ENCODE peak calls at places on chromosomes 6 and 20, in four cellular contexts. One of them, this sample, is unnamed.

GRCh38 chr20:22288957-22289356 is 295.4 kb downstream of the FOXA2 start:
- DNase-seq in K562: no peak
- DNase-seq in HCT116: no peak
- DNase-seq in HepG2: no peak
- DNase-seq in this sample: no peak

GRCh38 chr6:127190552-127190951 is 72.1 kb downstream of the RSPO3 start:
- DNase-seq in HepG2: no peak
- DNase-seq in HCT116: peak; percentile 34
- DNase-seq in K562: peak; percentile 7
- DNase-seq in this sample: no peak

GRCh38 chr6:35178932-35179832 is 34.6 kb upstream of the SCUBE3 start:
- DNase-seq in K562: no peak
- DNase-seq in HCT116: no peak
- DNase-seq in HepG2: no peak
- DNase-seq in this sample: no peak

GRCh38 chr6:140486468-140487361 is 1112.3 kb upstream of the CITED2 start:
- DNase-seq in HepG2: no peak
- DNase-seq in K562: no peak
- DNase-seq in HCT116: no peak
- DNase-seq in this sample: no peak

GRCh38 chr6:99709062-99709461 is 102.4 kb downstream of the PRDM13 start:
- DNase-seq in HepG2: no peak
- DNase-seq in HCT116: no peak
- DNase-seq in K562: no peak
- DNase-seq in this sample: no peak

GRCh38 chr6:45626087-45626891 is 248.6 kb upstream of the SUPT3H start:
- DNase-seq in K562: no peak
- DNase-seq in HCT116: no peak
- DNase-seq in HepG2: no peak
- DNase-seq in this sample: no peak

GRCh38 chr6:11323666-11324452 is 91.4 kb upstream of the NEDD9 start:
- DNase-seq in K562: no peak
- DNase-seq in HepG2: peak; percentile 86
- DNase-seq in HCT116: no peak
- DNase-seq in this sample: no peak

GRCh38 chr6:105276374-105276773 is 96.6 kb upstream of the POPDC3 start:
- DNase-seq in HepG2: no peak
- DNase-seq in K562: no peak
- DNase-seq in HCT116: no peak
- DNase-seq in this sample: no peak

GRCh38 chr20:52937701-52938100 is 34.5 kb upstream of the TSHZ2 start:
- DNase-seq in HepG2: peak; percentile 58
- DNase-seq in K562: no peak
- DNase-seq in HCT116: no peak
- DNase-seq in this sample: no peak

GRCh38 chr6:1381397-1382330 is 7.7 kb upstream of the FOXF2 start:
- DNase-seq in HCT116: no peak
- DNase-seq in K562: peak; percentile 82
- DNase-seq in HepG2: no peak
- DNase-seq in this sample: no peak
- TF ChIP-seq TCF7L2 in HCT116: no peak
- TF ChIP-seq TCF7L2 in K562: no peak
- TF ChIP-seq TCF7L2 in HepG2: no peak
- TF ChIP-seq TCF7L2 in this sample: no peak

DNA sequence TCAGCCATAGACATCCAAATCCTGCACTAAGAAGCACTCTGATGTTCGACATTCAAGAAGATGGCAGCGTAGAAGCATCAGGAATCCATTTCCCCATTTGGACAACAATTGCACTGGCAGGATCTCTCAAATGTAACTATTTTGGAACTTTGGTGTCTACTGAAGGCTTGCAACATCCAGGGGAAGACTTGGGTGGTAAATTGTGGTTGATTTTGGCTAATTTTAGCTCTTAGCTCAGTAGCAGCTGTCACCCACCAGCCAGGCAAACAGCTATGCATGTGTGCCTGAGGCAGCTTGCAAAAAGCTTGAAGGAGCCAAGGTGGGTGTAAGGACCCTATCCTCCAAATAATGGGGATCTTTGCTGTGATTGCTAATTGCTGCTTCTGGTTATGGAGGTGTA is 35.1 kb upstream of the PPP1R3G start:
- DNase-seq in K562: no peak
- DNase-seq in HepG2: no peak
- DNase-seq in HCT116: no peak
- DNase-seq in this sample: no peak
- H3K27ac ChIP-seq in K562: no peak overlapping the region
- H3K27ac ChIP-seq in HepG2: no peak overlapping the region
- H3K27ac ChIP-seq in HCT116: no peak overlapping the region
- H3K27ac ChIP-seq in this sample: no peak overlapping the region

DNA sequence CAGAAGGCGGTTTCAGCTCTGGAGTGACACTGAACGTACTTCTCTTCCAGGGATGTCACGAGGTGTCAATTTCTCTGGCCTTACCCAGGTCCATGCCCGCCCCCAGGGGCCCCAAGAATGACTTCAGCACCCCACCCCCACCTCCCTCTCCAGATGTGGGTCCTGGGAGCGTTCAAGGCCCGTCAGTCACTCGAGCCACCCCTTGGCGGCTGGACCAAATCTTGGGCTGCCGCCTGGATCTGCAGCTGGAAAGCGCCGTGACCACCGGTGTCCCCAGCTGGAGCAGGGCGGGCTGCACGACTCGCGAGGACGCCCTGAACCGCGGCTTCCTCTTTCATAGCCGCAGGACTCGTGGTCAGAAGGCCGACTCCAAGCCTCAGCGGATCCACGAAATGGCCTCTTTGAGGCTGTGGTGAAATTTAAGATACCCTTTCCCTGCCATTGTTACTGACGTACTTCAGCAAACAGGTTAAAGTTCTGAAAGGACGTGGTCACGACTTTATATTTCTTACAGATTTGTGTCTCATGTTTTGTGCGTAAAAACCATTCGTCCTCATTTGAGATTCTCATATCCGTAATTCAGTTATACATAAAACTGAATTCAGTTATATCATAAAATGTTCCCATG is 29.3 kb downstream of the TRIM38 start:
- DNase-seq in HCT116: no peak
- DNase-seq in K562: peak; percentile 74
- DNase-seq in HepG2: peak; percentile 64
- DNase-seq in this sample: peak; percentile 25
- TF ChIP-seq POLR2AphosphoS5 in HCT116: no peak
- TF ChIP-seq POLR2AphosphoS5 in K562: peak; percentile 43
- TF ChIP-seq POLR2AphosphoS5 in HepG2: no peak
- TF ChIP-seq POLR2AphosphoS5 in this sample: no peak

DNA sequence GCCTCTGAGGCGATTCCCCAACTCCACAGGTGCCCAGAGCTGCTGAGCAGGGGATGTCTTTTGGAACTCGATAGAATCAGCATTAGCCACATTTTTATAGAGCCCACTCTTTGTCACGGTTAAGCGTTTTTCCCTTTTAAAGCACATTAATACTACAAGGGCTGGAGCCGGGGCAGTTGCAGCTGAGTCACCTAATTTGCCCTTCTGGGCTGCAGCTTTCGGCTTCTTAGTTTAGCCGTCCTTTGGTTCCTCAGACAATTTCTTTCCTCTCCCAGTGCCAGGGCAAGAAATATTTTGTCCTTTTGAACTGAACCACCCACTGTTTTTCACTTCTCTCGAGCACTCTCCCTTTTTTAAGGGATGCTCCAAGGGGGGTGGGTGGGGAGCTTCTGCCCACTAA is 23.2 kb upstream of the NFATC2 start:
- DNase-seq in HepG2: no peak
- DNase-seq in HCT116: no peak
- DNase-seq in K562: no peak
- DNase-seq in this sample: no peak
- TF ChIP-seq TCF7L2 in HepG2: no peak
- TF ChIP-seq TCF7L2 in HCT116: no peak
- TF ChIP-seq TCF7L2 in K562: no peak
- TF ChIP-seq TCF7L2 in this sample: no peak

GRCh38 chr20:16444056-16444777 is 129.0 kb downstream of the KIF16B start:
- DNase-seq in HepG2: no peak
- DNase-seq in K562: no peak
- DNase-seq in HCT116: no peak
- DNase-seq in this sample: no peak
- H3K27ac ChIP-seq in HepG2: no peak overlapping the region
- H3K27ac ChIP-seq in K562: no peak overlapping the region
- H3K27ac ChIP-seq in HCT116: no peak overlapping the region
- H3K27ac ChIP-seq in this sample: no peak overlapping the region

DNA sequence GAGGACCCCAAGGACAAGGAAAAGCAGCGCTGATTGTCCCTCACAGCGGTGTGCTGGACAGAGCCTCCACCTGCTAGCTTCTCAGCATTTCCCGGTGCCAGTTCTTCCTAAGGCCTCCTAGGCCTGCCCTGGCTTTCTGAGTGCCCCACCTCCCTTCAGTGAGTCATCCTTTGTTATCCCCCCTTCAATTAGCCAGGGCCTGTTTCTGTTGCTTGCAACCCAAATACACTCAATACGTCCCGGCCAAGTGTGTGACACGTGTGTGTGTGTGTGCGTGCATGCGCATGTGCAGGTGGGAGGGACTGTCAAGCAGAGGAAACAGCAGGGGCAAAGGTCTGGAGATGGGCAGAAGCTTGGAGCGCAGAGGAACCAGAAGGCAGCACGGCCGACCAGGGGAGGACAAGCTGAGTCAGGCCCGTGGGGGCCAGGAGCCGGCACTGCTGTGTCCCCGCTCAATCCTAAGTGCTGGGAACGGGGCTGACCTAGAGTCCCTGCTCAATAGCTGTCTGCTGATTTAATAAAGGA is 159.8 kb downstream of the PREX1 start:
- DNase-seq in HepG2: peak; percentile 46
- DNase-seq in K562: no peak
- DNase-seq in HCT116: no peak
- DNase-seq in this sample: no peak
- TF ChIP-seq POLR2AphosphoS5 in HepG2: no peak
- TF ChIP-seq POLR2AphosphoS5 in K562: no peak
- TF ChIP-seq POLR2AphosphoS5 in HCT116: no peak
- TF ChIP-seq POLR2AphosphoS5 in this sample: no peak

DNA sequence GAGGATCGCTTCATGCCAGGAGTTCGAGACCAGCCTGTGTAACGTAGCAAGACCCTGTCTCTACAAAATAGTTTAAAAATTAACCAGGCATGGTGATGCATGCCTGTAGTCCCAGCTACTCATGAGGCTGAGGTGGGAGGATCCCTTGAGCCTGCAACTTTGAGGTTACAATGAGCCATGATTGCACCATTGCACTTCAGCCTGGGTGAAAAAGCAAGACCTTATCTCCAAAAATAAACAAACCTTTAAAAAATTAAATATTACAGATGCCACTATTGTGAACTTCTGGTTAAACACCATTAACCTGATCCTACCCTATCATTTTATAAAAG is 116.8 kb downstream of the ARHGAP18 start:
- DNase-seq in K562: no peak
- DNase-seq in HepG2: peak; percentile 72
- DNase-seq in HCT116: no peak
- DNase-seq in this sample: no peak
- TF ChIP-seq TCF7L2 in K562: no peak
- TF ChIP-seq TCF7L2 in HepG2: no peak
- TF ChIP-seq TCF7L2 in HCT116: no peak
- TF ChIP-seq TCF7L2 in this sample: no peak

GRCh38 chr6:24982231-24982630 is 46.5 kb upstream of the RIPOR2 start:
- DNase-seq in K562: no peak
- DNase-seq in HCT116: no peak
- DNase-seq in HepG2: no peak
- DNase-seq in this sample: no peak

GRCh38 chr6:24980507-24981384 is 45.0 kb upstream of the RIPOR2 start:
- DNase-seq in HepG2: no peak
- DNase-seq in K562: no peak
- DNase-seq in HCT116: no peak
- DNase-seq in this sample: no peak

GRCh38 chr6:24985313-24985712 is 49.6 kb upstream of the RIPOR2 start:
- DNase-seq in HepG2: no peak
- DNase-seq in HCT116: no peak
- DNase-seq in K562: no peak
- DNase-seq in this sample: no peak

DNA sequence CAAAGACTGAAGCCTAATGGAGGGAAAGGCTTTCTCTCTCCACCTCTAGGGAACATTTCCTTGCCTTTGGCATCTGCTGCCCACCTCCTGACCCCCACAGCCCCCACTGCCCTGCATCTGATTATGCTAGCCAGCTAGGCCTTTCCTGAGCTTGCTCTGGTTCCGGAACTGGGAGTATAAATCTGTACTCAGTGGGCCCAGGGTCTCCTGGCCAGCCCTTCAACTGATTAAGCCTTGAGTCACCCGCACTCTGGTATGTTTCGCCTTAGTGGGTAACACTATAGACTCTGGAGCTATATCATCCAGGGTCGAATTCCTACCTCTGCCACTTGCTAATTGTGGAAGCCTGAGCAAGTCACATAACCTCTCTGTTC is 45.6 kb upstream of the RIPOR2 start:
- DNase-seq in HepG2: no peak
- DNase-seq in K562: no peak
- DNase-seq in HCT116: no peak
- DNase-seq in this sample: no peak
- H3K27ac ChIP-seq in HepG2: no peak overlapping the region
- H3K27ac ChIP-seq in K562: no peak overlapping the region
- H3K27ac ChIP-seq in HCT116: no peak overlapping the region
- H3K27ac ChIP-seq in this sample: no peak overlapping the region

GRCh38 chr6:109799664-109800063 is 108.6 kb downstream of the FIG4 start:
- DNase-seq in HCT116: no peak
- DNase-seq in K562: peak; percentile 11
- DNase-seq in HepG2: no peak
- DNase-seq in this sample: no peak
- TF ChIP-seq POLR2AphosphoS5 in HCT116: no peak
- TF ChIP-seq POLR2AphosphoS5 in K562: no peak
- TF ChIP-seq POLR2AphosphoS5 in HepG2: no peak
- TF ChIP-seq POLR2AphosphoS5 in this sample: no peak

GRCh38 chr6:30889921-30890645 is 5.8 kb downstream of the DDR1 start:
- DNase-seq in HCT116: no peak
- DNase-seq in K562: no peak
- DNase-seq in HepG2: no peak
- DNase-seq in this sample: no peak
- TF ChIP-seq TCF7L2 in HCT116: no peak
- TF ChIP-seq TCF7L2 in K562: no peak
- TF ChIP-seq TCF7L2 in HepG2: no peak
- TF ChIP-seq TCF7L2 in this sample: no peak